ENCODE peak calls at places on chromosomes 7 and 10, in four cellular contexts. P, C, B and V are unnamed samples.

GRCh38 chr7:141920281-141920680 is 4.1 kb downstream of the OR9A4 start:
- DNase-seq in P (no peak), C (no peak), B (no peak), V (no peak)

GRCh38 chr7:19713676-19714075 is 4.8 kb upstream of the POLR1F start:
- DNase-seq in P (no peak), C (peak), B (peak), V (no peak)

GRCh38 chr7:44104880-44105771 is 981 bp downstream of the AEBP1 start:
- DNase-seq in P (peak), C (no peak), B (no peak), V (peak)

GRCh38 chr7:22725585-22725984 is 1.4 kb upstream of the IL6 start:
- DNase-seq in P (no peak), C (no peak), B (no peak), V (no peak)

GRCh38 chr7:121576148-121576921 is 180.2 kb upstream of the FAM3C start:
- DNase-seq in P (no peak), C (no peak), B (no peak), V (no peak)

GRCh38 chr10:91220954-91221696 is 662 bp downstream of the PCGF5 start:
- DNase-seq in P (no peak), C (no peak), B (peak), V (peak)

GRCh38 chr7:157851501-157852067 is 514.8 kb downstream of the DNAJB6 start:
- DNase-seq in P (no peak), C (peak), B (peak), V (peak)

GRCh38 chr7:70694909-70695803 is 436.8 kb upstream of the GALNT17 start:
- DNase-seq in P (peak), C (no peak), B (peak), V (peak)

GRCh38 chr10:102714621-102715455 is at the start of gene SFXN2:
- DNase-seq in P (no peak), C (peak), B (peak), V (no peak)

GRCh38 chr10:113087082-113088029 is 137.3 kb downstream of the TCF7L2 start:
- DNase-seq in P (peak), C (no peak), B (peak), V (peak)

GRCh38 chr7:129433823-129434171 is 435 bp upstream of the STRIP2 start:
- DNase-seq in P (no peak), C (no peak), B (no peak), V (no peak)

GRCh38 chr10:6458814-6459213 is 121.3 kb downstream of the PRKCQ start:
- DNase-seq in P (no peak), C (no peak), B (no peak), V (no peak)

GRCh38 chr7:130006771-130007170 is 44.4 kb downstream of the ZC3HC1 start:
- DNase-seq in P (no peak), C (no peak), B (no peak), V (no peak)

DNA sequence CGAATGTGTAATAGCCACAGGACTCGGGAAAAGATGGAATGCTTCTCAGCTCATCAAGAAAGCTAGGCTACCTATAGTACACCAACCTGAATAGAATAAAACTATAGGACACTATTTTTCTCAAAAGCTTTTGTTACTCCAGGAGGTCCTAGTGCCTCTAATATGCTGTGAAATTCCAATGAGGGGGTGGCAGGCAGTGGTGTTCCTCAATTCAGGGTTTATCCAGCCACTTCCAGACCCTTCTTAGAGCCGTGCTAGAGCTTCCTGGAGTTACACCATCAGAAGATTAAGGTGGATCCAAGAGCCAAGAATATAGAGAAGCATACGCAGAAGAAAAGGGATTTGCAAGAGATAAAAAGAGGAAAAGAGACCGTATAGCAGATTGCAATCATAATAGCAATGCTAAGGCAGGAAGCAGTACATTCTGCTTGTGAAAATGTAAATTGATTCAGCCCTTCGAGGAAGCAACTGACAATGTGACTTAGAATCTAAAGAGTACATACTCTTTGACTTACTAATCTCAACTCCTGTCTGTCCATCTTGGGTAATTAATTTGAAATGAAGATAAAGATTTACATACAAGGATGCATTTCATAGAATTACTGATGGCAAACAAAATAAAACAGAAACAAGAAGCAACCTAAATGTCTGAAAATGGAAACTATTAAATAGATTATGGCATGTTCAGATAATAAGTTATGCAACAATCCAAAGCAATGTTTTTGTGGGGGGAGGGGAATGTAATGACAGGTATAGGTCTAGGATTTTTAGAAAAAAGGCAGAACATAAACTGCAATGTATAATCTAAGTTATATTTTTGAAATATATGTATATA is 2.1 kb downstream of the ST8SIA6 start:
- DNase-seq in P (no peak), C (no peak), B (no peak), V (no peak)
- H3K4me3 ChIP-seq in P (no peak), C (no peak), B (no peak), V (no peak)

GRCh38 chr10:123153486-123154091 is 613 bp upstream of the BUB3 start:
- DNase-seq in P (no peak), C (no peak), B (no peak), V (no peak)
- H3K27ac ChIP-seq in P (no peak), C (no peak), B (no peak), V (no peak)

GRCh38 chr7:107388604-107389003 is 81.3 kb upstream of the GPR22 start:
- DNase-seq in P (no peak), C (no peak), B (no peak), V (no peak)

GRCh38 chr7:107387573-107388219 is 82.2 kb upstream of the GPR22 start:
- DNase-seq in P (no peak), C (no peak), B (no peak), V (peak)

GRCh38 chr7:107384025-107384424 is 85.8 kb upstream of the GPR22 start:
- DNase-seq in P (no peak), C (no peak), B (no peak), V (no peak)

GRCh38 chr7:107386543-107386900 is 83.3 kb upstream of the GPR22 start:
- DNase-seq in P (no peak), C (no peak), B (no peak), V (no peak)

GRCh38 chr7:107387077-107387476 is 82.8 kb upstream of the GPR22 start:
- DNase-seq in P (no peak), C (no peak), B (no peak), V (peak)
- H3K4me3 ChIP-seq in P (no peak), C (no peak), B (no peak), V (no peak)

DNA sequence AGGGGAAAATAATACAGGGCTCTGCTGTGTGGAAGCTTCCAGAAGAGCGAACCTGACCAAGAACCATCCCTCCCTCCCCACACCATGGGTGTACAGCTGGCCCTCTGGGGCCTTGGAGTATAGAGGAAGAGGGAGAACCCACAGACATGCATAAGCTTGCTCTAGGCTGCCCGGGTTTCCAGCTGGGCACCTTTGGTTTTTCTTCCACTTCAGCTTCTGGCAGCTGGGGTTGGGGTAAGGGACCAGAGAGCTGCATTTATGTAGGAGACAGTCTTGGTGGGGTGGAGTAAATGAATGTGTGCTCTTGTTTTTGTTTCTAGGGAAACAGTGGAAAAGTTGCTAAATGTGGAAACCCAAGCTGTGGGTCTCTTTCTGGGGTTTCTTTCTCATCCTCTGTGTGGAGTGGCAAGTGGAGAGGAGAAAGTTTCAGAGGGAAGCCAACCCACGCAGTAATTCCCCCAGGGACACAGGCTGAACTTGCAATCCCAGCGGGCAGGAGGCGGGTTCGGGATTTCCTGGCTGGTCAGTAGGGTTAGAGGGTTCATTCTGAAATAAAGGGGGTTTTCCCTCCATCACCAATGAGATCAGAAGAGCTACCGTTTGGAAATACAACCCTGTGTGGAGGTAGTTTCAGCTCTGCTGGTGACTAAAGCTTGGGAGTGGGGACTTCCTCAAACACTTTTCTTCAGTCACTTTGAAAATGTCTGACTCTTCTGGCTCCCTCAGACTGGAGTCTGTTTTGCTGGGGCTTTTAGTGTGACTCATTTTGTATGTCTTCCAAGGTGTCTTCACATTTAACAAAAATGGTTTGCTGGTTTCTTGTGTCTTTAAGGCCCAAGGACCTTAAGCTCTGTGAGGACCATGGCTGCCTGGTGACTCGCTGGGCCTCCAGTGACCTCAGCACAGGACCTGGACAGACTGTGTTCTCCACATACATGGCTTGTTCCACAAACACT is 22.2 kb upstream of the SRGN start:
- DNase-seq in P (no peak), C (no peak), B (no peak), V (peak)
- H3K27ac ChIP-seq in P (no peak), C (no peak), B (peak), V (no peak)